ENCODE peak calls at places on chromosomes 2 and 18, in seven cellular contexts. One of them, this sample, is unnamed.

GRCh38 chr2:105176429-105176828 is 65.1 kb upstream of the GPR45 start:
- DNase-seq in heart right ventricle: no peak
- DNase-seq in heart left ventricle: no peak
- DNase-seq in breast epithelium: no peak
- DNase-seq in fibroblast of lung: no peak
- DNase-seq in uterus: no peak
- DNase-seq in SK-N-SH: no peak
- DNase-seq in this sample: no peak

GRCh38 chr2:172484253-172484652 is 56.9 kb downstream of the ITGA6 start:
- DNase-seq in breast epithelium: no peak
- DNase-seq in heart left ventricle: no peak
- DNase-seq in fibroblast of lung: peak; percentile 53
- DNase-seq in heart right ventricle: no peak
- DNase-seq in SK-N-SH: peak; percentile 36
- DNase-seq in uterus: no peak
- DNase-seq in this sample: no peak

GRCh38 chr2:25894135-25894830 is 16.0 kb upstream of the ASXL2 start:
- DNase-seq in fibroblast of lung: peak; percentile 43
- DNase-seq in breast epithelium: no peak
- DNase-seq in heart right ventricle: peak; percentile 28
- DNase-seq in heart left ventricle: no peak
- DNase-seq in uterus: no peak
- DNase-seq in SK-N-SH: peak; percentile 47
- DNase-seq in this sample: peak; percentile 49

GRCh38 chr18:35174093-35174731 is 66.6 kb upstream of the ZNF397 start:
- DNase-seq in uterus: no peak
- DNase-seq in fibroblast of lung: no peak
- DNase-seq in heart left ventricle: no peak
- DNase-seq in SK-N-SH: no peak
- DNase-seq in heart right ventricle: no peak
- DNase-seq in breast epithelium: no peak
- DNase-seq in this sample: no peak

GRCh38 chr2:241150660-241151530 is 628 bp downstream of the PPP1R7 start:
- DNase-seq in SK-N-SH: no peak
- DNase-seq in heart left ventricle: no peak
- DNase-seq in breast epithelium: peak; percentile 21
- DNase-seq in fibroblast of lung: peak; percentile 9
- DNase-seq in uterus: no peak
- DNase-seq in heart right ventricle: no peak
- DNase-seq in this sample: no peak

GRCh38 chr2:96985630-96986385 is 572 bp downstream of the FAM178B start:
- DNase-seq in breast epithelium: no peak
- DNase-seq in SK-N-SH: no peak
- DNase-seq in heart right ventricle: no peak
- DNase-seq in uterus: peak; percentile 71
- DNase-seq in fibroblast of lung: no peak
- DNase-seq in heart left ventricle: no peak
- DNase-seq in this sample: no peak

GRCh38 chr18:4068552-4069158 is 386.5 kb downstream of the DLGAP1 start:
- DNase-seq in fibroblast of lung: peak; percentile 56
- DNase-seq in heart left ventricle: no peak
- DNase-seq in heart right ventricle: no peak
- DNase-seq in uterus: no peak
- DNase-seq in SK-N-SH: peak; percentile 24
- DNase-seq in breast epithelium: no peak
- DNase-seq in this sample: no peak

GRCh38 chr18:57910817-57911216 is 107.7 kb upstream of the ATP8B1 start:
- DNase-seq in uterus: no peak
- DNase-seq in SK-N-SH: no peak
- DNase-seq in breast epithelium: no peak
- DNase-seq in fibroblast of lung: no peak
- DNase-seq in heart right ventricle: no peak
- DNase-seq in heart left ventricle: no peak
- DNase-seq in this sample: no peak

GRCh38 chr18:11791131-11791530 is 60.1 kb upstream of the CHMP1B start:
- DNase-seq in uterus: no peak
- DNase-seq in heart left ventricle: no peak
- DNase-seq in SK-N-SH: no peak
- DNase-seq in breast epithelium: no peak
- DNase-seq in fibroblast of lung: no peak
- DNase-seq in heart right ventricle: no peak
- DNase-seq in this sample: no peak

GRCh38 chr2:235005603-235006259 is 53.9 kb downstream of the SH3BP4 start:
- DNase-seq in fibroblast of lung: no peak
- DNase-seq in breast epithelium: no peak
- DNase-seq in SK-N-SH: peak; percentile 70
- DNase-seq in heart left ventricle: no peak
- DNase-seq in uterus: peak; percentile 37
- DNase-seq in heart right ventricle: peak; percentile 67
- DNase-seq in this sample: peak; percentile 92

GRCh38 chr2:72141881-72142742 is 5.5 kb downstream of the CYP26B1 start:
- DNase-seq in fibroblast of lung: no peak
- DNase-seq in heart right ventricle: no peak
- DNase-seq in heart left ventricle: peak; percentile 54
- DNase-seq in SK-N-SH: peak; percentile 27
- DNase-seq in breast epithelium: peak; percentile 7
- DNase-seq in uterus: peak; percentile 11
- DNase-seq in this sample: peak; percentile 37

GRCh38 chr2:109560265-109560664 is 53.5 kb downstream of the SEPTIN10 start:
- DNase-seq in uterus: no peak
- DNase-seq in heart left ventricle: no peak
- DNase-seq in breast epithelium: no peak
- DNase-seq in heart right ventricle: no peak
- DNase-seq in fibroblast of lung: no peak
- DNase-seq in SK-N-SH: no peak
- DNase-seq in this sample: no peak

GRCh38 chr2:9221223-9221622 is 14.6 kb downstream of the ASAP2 start:
- DNase-seq in heart right ventricle: no peak
- DNase-seq in heart left ventricle: no peak
- DNase-seq in SK-N-SH: no peak
- DNase-seq in breast epithelium: no peak
- DNase-seq in uterus: peak; percentile 59
- DNase-seq in fibroblast of lung: no peak
- DNase-seq in this sample: no peak

GRCh38 chr2:9112079-9112721 is 94.4 kb upstream of the ASAP2 start:
- DNase-seq in SK-N-SH: peak; percentile 58
- DNase-seq in heart left ventricle: no peak
- DNase-seq in uterus: peak; percentile 89
- DNase-seq in fibroblast of lung: peak; percentile 89
- DNase-seq in heart right ventricle: no peak
- DNase-seq in breast epithelium: no peak
- DNase-seq in this sample: no peak

GRCh38 chr2:237074211-237074993 is 11.3 kb upstream of the COPS8 start:
- DNase-seq in fibroblast of lung: peak; percentile 71
- DNase-seq in SK-N-SH: no peak
- DNase-seq in heart left ventricle: no peak
- DNase-seq in heart right ventricle: no peak
- DNase-seq in breast epithelium: no peak
- DNase-seq in uterus: no peak
- DNase-seq in this sample: no peak

GRCh38 chr2:45892236-45892701 is 240.8 kb downstream of the PRKCE start:
- DNase-seq in uterus: no peak
- DNase-seq in fibroblast of lung: peak; percentile 33
- DNase-seq in breast epithelium: no peak
- DNase-seq in SK-N-SH: no peak
- DNase-seq in heart right ventricle: no peak
- DNase-seq in heart left ventricle: no peak
- DNase-seq in this sample: no peak

GRCh38 chr2:203395858-203396257 is 67.7 kb downstream of the ABI2 start:
- DNase-seq in fibroblast of lung: no peak
- DNase-seq in heart left ventricle: no peak
- DNase-seq in breast epithelium: no peak
- DNase-seq in uterus: no peak
- DNase-seq in heart right ventricle: no peak
- DNase-seq in SK-N-SH: no peak
- DNase-seq in this sample: no peak

GRCh38 chr2:203396667-203397066 is 68.5 kb downstream of the ABI2 start:
- DNase-seq in SK-N-SH: peak; percentile 16
- DNase-seq in breast epithelium: no peak
- DNase-seq in uterus: no peak
- DNase-seq in fibroblast of lung: no peak
- DNase-seq in heart right ventricle: no peak
- DNase-seq in heart left ventricle: no peak
- DNase-seq in this sample: no peak

GRCh38 chr2:203399031-203399430 is 70.8 kb downstream of the ABI2 start:
- DNase-seq in fibroblast of lung: no peak
- DNase-seq in heart left ventricle: no peak
- DNase-seq in breast epithelium: no peak
- DNase-seq in uterus: no peak
- DNase-seq in heart right ventricle: no peak
- DNase-seq in SK-N-SH: no peak
- DNase-seq in this sample: no peak

GRCh38 chr2:203394519-203395227 is 66.5 kb downstream of the ABI2 start:
- DNase-seq in heart right ventricle: no peak
- DNase-seq in SK-N-SH: peak; percentile 20
- DNase-seq in uterus: no peak
- DNase-seq in breast epithelium: no peak
- DNase-seq in fibroblast of lung: no peak
- DNase-seq in heart left ventricle: no peak
- DNase-seq in this sample: no peak
- TF ChIP-seq CTCF in heart right ventricle: no peak
- TF ChIP-seq CTCF in SK-N-SH: no peak
- TF ChIP-seq CTCF in uterus: no peak
- TF ChIP-seq CTCF in breast epithelium: no peak
- TF ChIP-seq CTCF in fibroblast of lung: no peak
- TF ChIP-seq CTCF in heart left ventricle: no peak
- TF ChIP-seq CTCF in this sample: no peak

GRCh38 chr2:118667964-118668363 is 179.5 kb downstream of the EN1 start:
- DNase-seq in SK-N-SH: no peak
- DNase-seq in heart left ventricle: no peak
- DNase-seq in heart right ventricle: no peak
- DNase-seq in uterus: no peak
- DNase-seq in fibroblast of lung: peak; percentile 82
- DNase-seq in breast epithelium: no peak
- DNase-seq in this sample: no peak

GRCh38 chr2:118669639-118670038 is 177.8 kb downstream of the EN1 start:
- DNase-seq in breast epithelium: no peak
- DNase-seq in heart right ventricle: no peak
- DNase-seq in SK-N-SH: no peak
- DNase-seq in heart left ventricle: no peak
- DNase-seq in uterus: no peak
- DNase-seq in fibroblast of lung: no peak
- DNase-seq in this sample: no peak

GRCh38 chr2:118670281-118670680 is 177.2 kb downstream of the EN1 start:
- DNase-seq in heart left ventricle: no peak
- DNase-seq in SK-N-SH: no peak
- DNase-seq in heart right ventricle: no peak
- DNase-seq in breast epithelium: no peak
- DNase-seq in fibroblast of lung: no peak
- DNase-seq in uterus: no peak
- DNase-seq in this sample: no peak

GRCh38 chr2:118667366-118667765 is 180.1 kb downstream of the EN1 start:
- DNase-seq in uterus: no peak
- DNase-seq in breast epithelium: no peak
- DNase-seq in SK-N-SH: no peak
- DNase-seq in heart right ventricle: no peak
- DNase-seq in fibroblast of lung: peak; percentile 31
- DNase-seq in heart left ventricle: no peak
- DNase-seq in this sample: no peak

GRCh38 chr2:118668431-118669424 is 178.7 kb downstream of the EN1 start:
- DNase-seq in breast epithelium: no peak
- DNase-seq in uterus: no peak
- DNase-seq in heart right ventricle: no peak
- DNase-seq in heart left ventricle: no peak
- DNase-seq in fibroblast of lung: peak; percentile 88
- DNase-seq in SK-N-SH: no peak
- DNase-seq in this sample: no peak
- H3K4me1 ChIP-seq in breast epithelium: no peaks in the 10 kb centered on the region
- H3K4me1 ChIP-seq in uterus: no peaks in the 10 kb centered on the region
- H3K4me1 ChIP-seq in heart right ventricle: peaks cover 18% of the 10 kb centered on the region
- H3K4me1 ChIP-seq in heart left ventricle: no peaks in the 10 kb centered on the region
- H3K4me1 ChIP-seq in fibroblast of lung: peaks cover 21% of the 10 kb centered on the region
- H3K4me1 ChIP-seq in SK-N-SH: peaks cover 27% of the 10 kb centered on the region
- H3K4me1 ChIP-seq in this sample: no peaks in the 10 kb centered on the region

GRCh38 chr2:119518401-119518800 is 5.9 kb downstream of the SCTR start:
- DNase-seq in SK-N-SH: no peak
- DNase-seq in uterus: no peak
- DNase-seq in heart right ventricle: no peak
- DNase-seq in fibroblast of lung: no peak
- DNase-seq in breast epithelium: no peak
- DNase-seq in heart left ventricle: no peak
- DNase-seq in this sample: no peak

GRCh38 chr2:119520696-119521436 is 3.4 kb downstream of the SCTR start:
- DNase-seq in uterus: no peak
- DNase-seq in breast epithelium: no peak
- DNase-seq in heart left ventricle: no peak
- DNase-seq in heart right ventricle: no peak
- DNase-seq in SK-N-SH: no peak
- DNase-seq in fibroblast of lung: no peak
- DNase-seq in this sample: no peak

GRCh38 chr2:119521437-119521825 is 2.9 kb downstream of the SCTR start:
- DNase-seq in heart left ventricle: no peak
- DNase-seq in fibroblast of lung: no peak
- DNase-seq in uterus: no peak
- DNase-seq in heart right ventricle: no peak
- DNase-seq in breast epithelium: no peak
- DNase-seq in SK-N-SH: no peak
- DNase-seq in this sample: no peak

GRCh38 chr2:119516121-119516520 is 8.2 kb downstream of the SCTR start:
- DNase-seq in SK-N-SH: no peak
- DNase-seq in breast epithelium: no peak
- DNase-seq in uterus: no peak
- DNase-seq in heart left ventricle: no peak
- DNase-seq in fibroblast of lung: no peak
- DNase-seq in heart right ventricle: no peak
- DNase-seq in this sample: no peak

GRCh38 chr2:119517433-119517832 is 6.8 kb downstream of the SCTR start:
- DNase-seq in SK-N-SH: peak; percentile 64
- DNase-seq in heart right ventricle: peak; percentile 53
- DNase-seq in breast epithelium: no peak
- DNase-seq in heart left ventricle: peak; percentile 71
- DNase-seq in fibroblast of lung: peak; percentile 36
- DNase-seq in uterus: no peak
- DNase-seq in this sample: peak; percentile 74
- TF ChIP-seq CTCF in SK-N-SH: peak; percentile 66
- TF ChIP-seq CTCF in heart right ventricle: peak; percentile 60
- TF ChIP-seq CTCF in breast epithelium: peak; percentile 27
- TF ChIP-seq CTCF in heart left ventricle: peak; percentile 58
- TF ChIP-seq CTCF in fibroblast of lung: peak; percentile 63
- TF ChIP-seq CTCF in uterus: no peak
- TF ChIP-seq CTCF in this sample: peak; percentile 69

DNA sequence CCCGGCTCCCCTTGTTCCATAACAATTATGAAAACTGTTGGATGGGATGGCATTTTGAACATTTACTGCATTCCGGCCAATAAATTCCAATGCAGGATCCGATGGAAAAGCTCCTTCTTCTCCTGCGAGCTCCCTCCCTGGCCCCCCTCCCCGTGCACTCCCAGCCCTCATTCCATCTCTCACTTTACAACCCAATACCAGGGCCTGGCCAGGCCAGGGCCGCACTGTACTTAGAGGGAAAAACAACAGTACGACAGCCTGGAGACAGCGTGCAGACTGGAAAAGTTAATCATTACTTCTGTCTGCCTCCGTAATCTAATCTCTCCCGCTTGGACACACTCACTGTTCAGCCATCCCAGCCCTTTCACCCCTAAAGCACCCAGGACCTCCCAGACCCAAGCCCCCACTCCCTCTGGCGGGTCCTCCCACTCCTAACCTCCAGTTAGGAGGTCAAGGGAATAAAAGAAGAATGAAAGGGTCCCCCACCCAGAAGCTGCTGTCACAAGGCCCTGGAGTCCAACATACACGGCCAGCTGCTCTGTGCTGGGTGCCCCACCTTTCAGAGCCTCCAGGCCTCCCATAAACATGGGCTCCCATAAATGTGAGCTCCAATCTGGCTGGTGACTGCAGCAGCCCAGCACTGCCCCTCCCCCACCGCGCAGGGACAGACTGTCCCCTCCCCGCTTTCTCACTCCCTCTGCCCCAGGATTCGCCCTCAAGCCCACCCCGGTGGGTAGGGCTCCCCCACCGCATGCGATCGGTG is 20.6 kb downstream of the SMAD7 start:
- DNase-seq in SK-N-SH: peak; percentile 81
- DNase-seq in heart left ventricle: no peak
- DNase-seq in heart right ventricle: no peak
- DNase-seq in breast epithelium: no peak
- DNase-seq in uterus: no peak
- DNase-seq in fibroblast of lung: peak; percentile 68
- DNase-seq in this sample: no peak
- H3K4me1 ChIP-seq in SK-N-SH: peaks cover 97% of the 10 kb centered on the region
- H3K4me1 ChIP-seq in heart left ventricle: peaks cover 99% of the 10 kb centered on the region
- H3K4me1 ChIP-seq in heart right ventricle: peaks cover 99% of the 10 kb centered on the region
- H3K4me1 ChIP-seq in breast epithelium: peaks cover 49% of the 10 kb centered on the region
- H3K4me1 ChIP-seq in uterus: peaks cover 67% of the 10 kb centered on the region
- H3K4me1 ChIP-seq in fibroblast of lung: peaks cover 66% of the 10 kb centered on the region
- H3K4me1 ChIP-seq in this sample: peaks cover 3% of the 10 kb centered on the region

This sample was measured in right lobe of liver.